ENCODE peak calls at places on chromosomes 2 and 18, in six cellular contexts. O is A549, I is omental fat pad, N is PC-9, Q is mucosa of descending colon, V is upper lobe of left lung. Y is an unnamed sample.

GRCh38 chr18:22470511-22471181 is 52.9 kb upstream of the CTAGE1 start:
- DNase-seq in O (peak; percentile 24), I (no peak), N (no peak), Q (no peak), V (peak; percentile 27), Y (peak; percentile 34)

GRCh38 chr2:50594233-50594632 is 437.7 kb downstream of the NRXN1 start:
- DNase-seq in O (no peak), I (no peak), N (no peak), Q (no peak), V (no peak), Y (no peak)

GRCh38 chr2:36541891-36542595 is 55.9 kb downstream of the FEZ2 start:
- DNase-seq in O (no peak), I (no peak), N (no peak), Q (no peak), V (no peak), Y (no peak)

GRCh38 chr18:26568926-26569700 is 20.8 kb upstream of the KCTD1 start:
- DNase-seq in O (no peak), I (no peak), N (no peak), Q (no peak), V (no peak), Y (no peak)

GRCh38 chr2:205387350-205388045 is 294.8 kb upstream of the NRP2 start:
- DNase-seq in O (no peak), I (no peak), N (no peak), Q (no peak), V (no peak), Y (no peak)

GRCh38 chr2:33645861-33646260 is 46.8 kb upstream of the FAM98A start:
- DNase-seq in O (no peak), I (no peak), N (no peak), Q (no peak), V (no peak), Y (no peak)

GRCh38 chr2:98013407-98014042 is 17.8 kb upstream of the TMEM131 start:
- DNase-seq in O (no peak), I (no peak), N (no peak), Q (no peak), V (no peak), Y (no peak)

GRCh38 chr2:28327596-28327962 is 65.1 kb upstream of the FOSL2 start:
- DNase-seq in O (no peak), I (no peak), N (no peak), Q (no peak), V (no peak), Y (no peak)

GRCh38 chr18:26549486-26550435 is 1.4 kb upstream of the KCTD1 start:
- DNase-seq in O (peak; percentile 72), I (no peak), N (peak; percentile 74), Q (peak; percentile 83), V (peak; percentile 67), Y (peak; percentile 66)

GRCh38 chr2:177187631-177188312 is 24.8 kb upstream of the HNRNPA3 start:
- DNase-seq in O (no peak), I (no peak), N (peak; percentile 26), Q (no peak), V (no peak), Y (no peak)

GRCh38 chr2:204313256-204313655 is 232.0 kb upstream of the PARD3B start:
- DNase-seq in O (no peak), I (no peak), N (no peak), Q (no peak), V (no peak), Y (no peak)

GRCh38 chr2:202479610-202480009 is 103.5 kb downstream of the BMPR2 start:
- DNase-seq in O (no peak), I (no peak), N (no peak), Q (no peak), V (no peak), Y (no peak)

GRCh38 chr2:199148076-199148845 is 309.5 kb downstream of the SATB2 start:
- DNase-seq in O (no peak), I (no peak), N (no peak), Q (no peak), V (no peak), Y (no peak)

GRCh38 chr2:8684421-8684884 is 2.6 kb downstream of the ID2 start:
- DNase-seq in O (peak; percentile 51), I (no peak), N (no peak), Q (no peak), V (no peak), Y (no peak)

GRCh38 chr2:85754313-85755095 is 713 bp downstream of the ATOH8 start:
- DNase-seq in O (peak; percentile 62), I (no peak), N (no peak), Q (peak; percentile 51), V (no peak), Y (peak; percentile 46)

GRCh38 chr2:46314065-46314835 is 17.0 kb downstream of the EPAS1 start:
- DNase-seq in O (no peak), I (no peak), N (no peak), Q (no peak), V (no peak), Y (no peak)

GRCh38 chr2:152433814-152434213 is 98.8 kb downstream of the FMNL2 start:
- DNase-seq in O (no peak), I (no peak), N (no peak), Q (no peak), V (no peak), Y (no peak)

GRCh38 chr2:238287702-238288649 is at the start of gene PER2:
- DNase-seq in O (peak; percentile 91), I (peak; percentile 48), N (peak; percentile 90), Q (peak; percentile 79), V (peak; percentile 62), Y (peak; percentile 63)
- TF ChIP-seq CTCF in O (peak; percentile 19), I (no peak), N (peak; percentile 54), Q (no peak), V (peak; percentile 9), Y (no peak)

GRCh38 chr18:24176727-24177416 is 38.0 kb downstream of the CABYR start:
- DNase-seq in O (peak; percentile 55), I (peak; percentile 55), N (peak; percentile 21), Q (peak; percentile 40), V (peak; percentile 50), Y (peak; percentile 63)
- TF ChIP-seq CTCF in O (peak; percentile 59), I (peak; percentile 13), N (peak; percentile 62), Q (peak; percentile 46), V (peak; percentile 52), Y (peak; percentile 67)

DNA sequence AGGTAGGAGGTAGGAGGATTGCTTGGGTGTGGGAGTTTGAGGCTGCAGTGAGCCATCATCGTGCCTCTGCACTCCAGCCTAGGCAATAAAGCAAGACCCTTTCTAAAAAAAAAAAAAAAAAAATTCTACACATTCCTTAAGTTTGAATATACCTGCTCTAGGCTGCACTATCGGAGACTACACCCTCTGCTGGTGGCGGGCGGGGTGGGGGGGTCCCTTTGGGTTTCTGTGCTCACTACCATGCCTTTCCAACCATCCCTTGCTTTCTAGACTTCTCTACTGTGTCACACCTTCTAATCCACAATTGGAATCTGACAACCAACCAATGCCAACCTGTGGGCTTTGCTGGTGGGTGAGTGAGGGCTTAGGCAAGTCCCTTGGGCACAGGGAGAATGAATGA is 34.7 kb upstream of the FAM136A start:
- DNase-seq in O (no peak), I (no peak), N (no peak), Q (no peak), V (no peak), Y (no peak)
- TF ChIP-seq CTCF in O (no peak), I (no peak), N (no peak), Q (no peak), V (no peak), Y (no peak)

GRCh38 chr18:58194028-58194427 is 150.0 kb downstream of the NEDD4L start:
- DNase-seq in O (no peak), I (no peak), N (no peak), Q (no peak), V (no peak), Y (peak; percentile 53)
- TF ChIP-seq CTCF in O (no peak), I (no peak), N (no peak), Q (no peak), V (no peak), Y (peak; percentile 22)

GRCh38 chr2:111617804-111618576 is 266.0 kb downstream of the ANAPC1 start:
- DNase-seq in O (no peak), I (no peak), N (peak; percentile 63), Q (no peak), V (peak; percentile 61), Y (no peak)
- TF ChIP-seq CTCF in O (no peak), I (no peak), N (peak; percentile 14), Q (no peak), V (no peak), Y (no peak)

DNA sequence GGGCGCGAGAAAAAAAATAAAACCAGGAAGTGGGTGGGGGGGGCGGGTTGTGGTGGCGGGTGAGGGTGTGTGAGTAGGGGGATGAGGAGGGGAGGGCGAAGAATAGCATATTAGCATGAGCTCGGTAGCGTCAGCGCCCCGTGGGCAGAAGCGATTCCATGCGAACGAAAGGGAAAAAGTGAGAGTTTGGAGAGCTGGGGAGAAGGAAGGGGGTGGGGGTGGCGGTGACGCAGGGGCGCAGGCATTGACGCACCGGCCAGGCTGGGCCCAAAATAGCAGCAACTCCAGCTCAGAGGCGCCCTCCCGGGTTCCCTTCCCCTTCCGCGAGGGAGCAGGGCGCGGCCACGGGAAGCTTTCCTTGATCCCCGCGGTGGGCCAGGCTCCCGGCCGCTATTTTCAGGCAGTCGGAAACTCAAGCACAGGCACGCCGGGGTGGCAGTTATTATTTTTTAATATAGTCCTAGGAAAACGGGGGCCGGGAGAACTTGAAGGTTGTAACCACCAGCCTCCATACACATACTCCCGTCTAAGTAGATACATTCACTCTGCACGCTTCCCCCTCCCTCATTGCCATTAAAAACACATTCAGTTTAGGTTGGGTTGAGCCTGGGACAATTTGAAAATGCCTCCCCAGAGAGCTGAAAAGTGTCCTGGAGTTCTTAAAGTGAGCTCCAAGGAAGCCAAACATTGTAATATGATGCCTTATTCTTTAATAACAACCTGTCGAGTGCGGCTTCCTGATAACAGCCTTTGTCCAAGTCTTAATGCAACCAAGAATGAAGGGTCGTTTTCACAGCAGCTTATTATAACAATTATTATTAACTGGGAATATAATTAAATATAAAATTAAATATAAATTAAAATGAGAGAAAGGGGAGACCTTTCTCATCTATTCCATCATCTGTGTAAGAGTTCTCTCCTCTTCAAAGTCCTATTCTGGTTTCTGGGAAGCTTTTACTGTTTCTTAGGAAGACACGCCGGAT is 2.3 kb upstream of the NR4A2 start:
- DNase-seq in O (peak; percentile 93), I (peak; percentile 67), N (peak; percentile 70), Q (peak; percentile 91), V (peak; percentile 94), Y (peak; percentile 91)
- TF ChIP-seq CTCF in O (no peak), I (no peak), N (no peak), Q (no peak), V (no peak), Y (no peak)

DNA sequence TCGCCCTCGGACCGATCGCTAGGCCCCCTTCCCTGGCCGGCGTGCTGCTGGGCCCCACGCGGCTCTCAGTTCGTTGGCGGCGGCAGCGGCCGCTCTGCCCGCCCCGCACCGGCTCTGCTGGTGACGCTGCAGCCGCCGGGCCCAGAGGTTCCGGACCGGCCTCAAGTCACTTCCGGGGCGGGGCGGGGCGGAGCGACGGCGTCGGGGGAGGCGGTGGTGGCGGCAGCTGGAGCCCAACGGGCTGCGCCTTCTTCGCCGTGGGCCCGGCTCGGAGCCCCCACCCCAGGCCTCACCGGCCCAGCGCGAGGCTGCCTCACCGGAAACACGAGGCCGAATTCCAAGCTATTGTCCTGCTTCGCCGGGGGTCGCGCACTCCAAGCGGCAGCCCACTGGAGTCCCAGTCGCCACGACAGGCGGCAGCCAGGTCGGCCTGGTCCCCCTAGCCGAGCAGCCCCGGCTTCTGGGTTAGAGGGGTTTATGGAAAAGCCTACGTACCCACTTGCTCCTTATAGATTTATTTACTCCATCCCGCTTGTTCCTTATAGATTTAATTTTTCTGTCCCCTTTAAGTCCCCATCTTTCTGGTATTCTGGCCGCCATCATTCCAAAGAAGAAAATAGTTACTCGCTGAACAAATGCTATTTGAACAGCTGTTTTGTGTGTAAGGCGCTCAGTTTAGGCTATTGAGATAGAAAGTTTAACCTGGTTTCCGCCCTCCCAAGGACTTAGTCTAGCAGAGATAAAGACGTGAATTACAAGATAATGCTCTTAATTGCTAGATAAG is at the start of gene PSME4:
- DNase-seq in O (peak; percentile 90), I (peak; percentile 88), N (peak; percentile 92), Q (peak; percentile 98), V (peak; percentile 95), Y (peak; percentile 96)
- TF ChIP-seq CTCF in O (no peak), I (no peak), N (no peak), Q (no peak), V (peak; percentile 18), Y (no peak)

Y was measured in stomach.